ENCODE peak calls at places on chromosomes 12 and 14, in four cellular contexts. Y is heart right ventricle, V is T-helper 9 cell, J is cerebellum. L is an unnamed sample.

GRCh38 chr14:50928002-50928635 is 16.2 kb downstream of the PYGL start:
- DNase-seq in Y (peak; percentile 19), J (no peak), V (no peak), L (peak; percentile 62)

GRCh38 chr14:67940894-67941455 is 121.4 kb downstream of the RAD51B start:
- DNase-seq in Y (peak; percentile 13), V (no peak), J (no peak), L (no peak)

GRCh38 chr12:70365648-70366518 is at the start of gene KCNMB4:
- DNase-seq in Y (peak; percentile 52), J (peak; percentile 77), V (peak; percentile 63), L (peak; percentile 37)

GRCh38 chr12:127987199-127987901 is 279.6 kb upstream of the TMEM132C start:
- DNase-seq in Y (no peak), V (no peak), J (no peak), L (no peak)

GRCh38 chr12:13937735-13938134 is 43.7 kb downstream of the GRIN2B start:
- DNase-seq in V (no peak), Y (no peak), J (no peak), L (no peak)

GRCh38 chr12:130179621-130180020 is 17.4 kb downstream of the FZD10 start:
- DNase-seq in J (no peak), V (no peak), Y (no peak), L (no peak)

GRCh38 chr14:25015761-25016160 is 34.2 kb downstream of the STXBP6 start:
- DNase-seq in J (no peak), V (no peak), Y (no peak), L (no peak)

GRCh38 chr12:23139026-23139425 is 514.1 kb downstream of the ETNK1 start:
- DNase-seq in V (no peak), J (no peak), Y (no peak), L (no peak)

GRCh38 chr12:116528067-116528466 is 31.1 kb upstream of the MAP1LC3B2 start:
- DNase-seq in Y (no peak), J (no peak), V (no peak), L (no peak)

GRCh38 chr14:100391777-100392176 is 68.6 kb downstream of the SLC25A47 start:
- DNase-seq in J (no peak), Y (no peak), V (no peak), L (no peak)

GRCh38 chr14:66104486-66104885 is 381.7 kb upstream of the CCDC196 start:
- DNase-seq in Y (no peak), J (no peak), V (no peak), L (no peak)

GRCh38 chr14:72792051-72792788 is 101.7 kb downstream of the DPF3 start:
- DNase-seq in Y (peak; percentile 70), V (no peak), J (peak; percentile 76), L (no peak)

GRCh38 chr12:122013136-122013535 is 8.5 kb upstream of the BCL7A start:
- DNase-seq in J (no peak), Y (no peak), V (no peak), L (no peak)

GRCh38 chr12:25242981-25243764 is 7.6 kb downstream of the KRAS start:
- DNase-seq in Y (no peak), J (no peak), V (no peak), L (no peak)

GRCh38 chr12:79327465-79327864 is 363.3 kb downstream of the PAWR start:
- DNase-seq in Y (no peak), J (no peak), V (no peak), L (no peak)

GRCh38 chr12:49708851-49709250 is 1.6 kb upstream of the FMNL3 start:
- DNase-seq in Y (no peak), J (no peak), V (no peak), L (no peak)

GRCh38 chr14:99793213-99794155 is at the start of gene EML1:
- DNase-seq in V (peak; percentile 63), Y (peak; percentile 83), J (peak; percentile 91), L (peak; percentile 71)

GRCh38 chr14:63705561-63706070 is 22.2 kb downstream of the SGPP1 start:
- DNase-seq in J (no peak), V (no peak), Y (no peak), L (no peak)

GRCh38 chr14:95314609-95315008 is 5.1 kb downstream of the CLMN start:
- DNase-seq in J (no peak), Y (no peak), V (no peak), L (no peak)

L was measured in lung.